ENCODE peak calls at places on chromosomes 7 and 10, in four cellular contexts. J is substantia nigra, S is HS-5, M is cardiac fibroblast. V is an unnamed sample.

GRCh38 chr10:113718974-113719822 is 32.3 kb upstream of the PLEKHS1 start:
- DNase-seq in J (no peak), S (no peak), M (no peak), V (no peak)

GRCh38 chr7:110940756-110941155 is 150.2 kb upstream of the LRRN3 start:
- DNase-seq in M (no peak), S (no peak), J (no peak), V (no peak)

GRCh38 chr10:104300736-104301292 is 31.8 kb downstream of the GSTO2 start:
- DNase-seq in J (no peak), S (peak), M (peak), V (peak)

GRCh38 chr7:44064791-44065430 is 456 bp downstream of the PGAM2 start:
- DNase-seq in S (no peak), M (peak), J (no peak), V (peak)

GRCh38 chr7:48638041-48638440 is 286.3 kb upstream of the CDC14C start:
- DNase-seq in M (no peak), J (no peak), S (no peak), V (no peak)

GRCh38 chr10:78923644-78924318 is 145.0 kb upstream of the ZMIZ1 start:
- DNase-seq in M (no peak), S (no peak), J (no peak), V (no peak)

GRCh38 chr7:155217629-155218028 is 80.0 kb upstream of the INSIG1 start:
- DNase-seq in M (no peak), S (no peak), J (no peak), V (no peak)

GRCh38 chr10:103793920-103794883 is 61.2 kb downstream of the SH3PXD2A start:
- DNase-seq in J (no peak), M (no peak), S (no peak), V (no peak)

GRCh38 chr7:27640914-27641570 is 21.6 kb downstream of the HIBADH start:
- DNase-seq in J (no peak), S (peak), M (peak), V (no peak)

GRCh38 chr10:116708386-116708785 is 34.0 kb downstream of the HSPA12A start:
- DNase-seq in M (peak), J (no peak), S (no peak), V (no peak)

GRCh38 chr7:141217938-141218337 is 144.1 kb downstream of the TMEM178B start:
- DNase-seq in J (no peak), S (no peak), M (no peak), V (no peak)

GRCh38 chr10:71062156-71062555 is 150.2 kb upstream of the UNC5B start:
- DNase-seq in S (no peak), M (no peak), J (no peak), V (no peak)

GRCh38 chr7:157970744-157971143 is 616.9 kb downstream of the PTPRN2 start:
- DNase-seq in S (no peak), M (no peak), J (no peak), V (no peak)

GRCh38 chr10:86299562-86299961 is 67.0 kb downstream of the GRID1 start:
- DNase-seq in S (no peak), M (no peak), J (no peak), V (no peak)

GRCh38 chr10:119526149-119526548 is 16.4 kb downstream of the RGS10 start:
- DNase-seq in S (no peak), J (no peak), M (no peak), V (no peak)

GRCh38 chr7:47253650-47254080 is 328.2 kb downstream of the TNS3 start:
- DNase-seq in M (peak), J (no peak), S (no peak), V (peak)